ENCODE peak calls at places on chromosomes 2 and 18, in seven cellular contexts. F, Z, A, I, O, E and V are unnamed samples.

GRCh38 chr2:58541511-58541910 is 300.4 kb upstream of the FANCL start:
- DNase-seq in A (no peak), E (no peak), O (no peak), F (no peak), Z (no peak), I (no peak), V (peak)

GRCh38 chr2:161123531-161124030 is 36.6 kb upstream of the TANK start:
- DNase-seq in O (no peak), Z (no peak), F (no peak), E (peak), A (no peak), I (no peak), V (no peak)

GRCh38 chr18:13237641-13238040 is 19.1 kb downstream of the LDLRAD4 start:
- DNase-seq in Z (no peak), A (no peak), E (no peak), I (no peak), O (no peak), F (no peak), V (no peak)

GRCh38 chr2:62042944-62043343 is 137.5 kb downstream of the COMMD1 start:
- DNase-seq in A (no peak), I (peak), E (peak), Z (no peak), O (no peak), F (no peak), V (no peak)

GRCh38 chr18:75607701-75608100 is 180.2 kb upstream of the SMIM21 start:
- DNase-seq in E (no peak), Z (no peak), I (no peak), F (no peak), A (no peak), O (no peak), V (no peak)

GRCh38 chr2:7324706-7325105 is 407.5 kb downstream of the RNF144A start:
- DNase-seq in E (no peak), Z (no peak), I (no peak), A (no peak), F (no peak), O (peak), V (peak)

GRCh38 chr2:109255594-109255993 is 126.6 kb downstream of the SH3RF3 start:
- DNase-seq in Z (no peak), I (no peak), O (no peak), E (no peak), F (no peak), A (no peak), V (no peak)

GRCh38 chr2:192195548-192196418 is 1.1 kb upstream of the TMEFF2 start:
- DNase-seq in I (peak), E (peak), Z (peak), A (peak), F (no peak), O (peak), V (peak)

GRCh38 chr2:9310390-9310789 is 103.8 kb downstream of the ASAP2 start:
- DNase-seq in O (no peak), A (peak), E (peak), F (no peak), I (peak), Z (no peak), V (no peak)

GRCh38 chr2:219254590-219255219 is 987 bp upstream of the TUBA4A start:
- DNase-seq in F (no peak), Z (no peak), A (peak), O (no peak), E (no peak), I (no peak), V (no peak)

GRCh38 chr2:6986251-6986893 is 69.2 kb downstream of the RNF144A start:
- DNase-seq in I (no peak), Z (peak), O (no peak), E (no peak), F (no peak), A (peak), V (peak)

GRCh38 chr2:146852661-146853060 is 992.2 kb upstream of the ACVR2A start:
- DNase-seq in F (no peak), I (no peak), E (no peak), Z (no peak), O (no peak), A (no peak), V (no peak)

GRCh38 chr2:146572598-146572997 is 1272.2 kb upstream of the ACVR2A start:
- DNase-seq in I (peak), F (no peak), O (no peak), E (no peak), A (peak), Z (no peak), V (no peak)

GRCh38 chr2:77566582-77566981 is 44.4 kb upstream of the LRRTM4 start:
- DNase-seq in A (no peak), I (no peak), O (no peak), F (no peak), E (peak), Z (no peak), V (peak)

GRCh38 chr2:85539361-85540130 is 578 bp downstream of the MAT2A start:
- DNase-seq in Z (peak), E (peak), A (peak), F (no peak), I (peak), O (peak), V (peak)

GRCh38 chr18:58280159-58280540 is 236.1 kb downstream of the NEDD4L start:
- DNase-seq in A (no peak), I (no peak), O (no peak), Z (no peak), F (no peak), E (no peak), V (no peak)

GRCh38 chr18:59929621-59930295 is 30.0 kb downstream of the PMAIP1 start:
- DNase-seq in A (peak), O (no peak), I (peak), Z (no peak), E (no peak), F (no peak), V (no peak)

GRCh38 chr2:222398446-222398885 is 25.9 kb upstream of the SGPP2 start:
- DNase-seq in O (no peak), Z (no peak), E (no peak), I (no peak), F (no peak), A (peak), V (no peak)

GRCh38 chr18:13613591-13614317 is 112.6 kb downstream of the FAM210A start:
- DNase-seq in Z (no peak), E (no peak), I (no peak), O (no peak), A (no peak), F (no peak), V (no peak)

GRCh38 chr18:10705786-10706185 is 180.0 kb downstream of the NAPG start:
- DNase-seq in F (no peak), E (no peak), I (no peak), Z (no peak), A (no peak), O (no peak), V (no peak)

GRCh38 chr18:904135-905090 is at the start of gene ADCYAP1:
- DNase-seq in A (peak), E (no peak), F (no peak), I (no peak), Z (no peak), O (peak), V (peak)

GRCh38 chr2:86302320-86302719 is 35.1 kb downstream of the REEP1 start:
- DNase-seq in E (no peak), O (no peak), I (no peak), A (no peak), F (no peak), Z (no peak), V (no peak)

GRCh38 chr18:49911414-49911813 is 98.1 kb upstream of the ACAA2 start:
- DNase-seq in O (no peak), Z (no peak), I (no peak), E (no peak), F (no peak), A (no peak), V (peak)

GRCh38 chr2:141501743-141502142 is 629.1 kb downstream of the LRP1B start:
- DNase-seq in O (no peak), F (no peak), Z (no peak), E (no peak), I (no peak), A (no peak), V (no peak)

GRCh38 chr2:20604957-20605381 is 45.9 kb downstream of the HS1BP3 start:
- DNase-seq in O (no peak), E (no peak), I (peak), A (peak), Z (no peak), F (no peak), V (no peak)

GRCh38 chr2:156320491-156320896 is 12.0 kb downstream of the NR4A2 start:
- DNase-seq in Z (peak), O (no peak), I (peak), E (peak), A (no peak), F (no peak), V (peak)

GRCh38 chr2:88127638-88127887 is 299 bp downstream of the FABP1 start:
- DNase-seq in A (no peak), I (no peak), Z (no peak), F (no peak), E (no peak), O (no peak), V (no peak)

GRCh38 chr2:225165052-225165451 is 122.8 kb upstream of the DOCK10 start:
- DNase-seq in I (peak), A (peak), Z (no peak), E (no peak), O (no peak), F (no peak), V (no peak)

GRCh38 chr2:85009019-85009618 is 38.2 kb downstream of the KCMF1 start:
- DNase-seq in O (no peak), A (no peak), I (no peak), F (no peak), E (no peak), Z (no peak), V (peak)

GRCh38 chr2:112001136-112001764 is 53.8 kb upstream of the TMEM87B start:
- DNase-seq in A (no peak), I (no peak), F (no peak), Z (no peak), O (no peak), E (peak), V (no peak)

DNA sequence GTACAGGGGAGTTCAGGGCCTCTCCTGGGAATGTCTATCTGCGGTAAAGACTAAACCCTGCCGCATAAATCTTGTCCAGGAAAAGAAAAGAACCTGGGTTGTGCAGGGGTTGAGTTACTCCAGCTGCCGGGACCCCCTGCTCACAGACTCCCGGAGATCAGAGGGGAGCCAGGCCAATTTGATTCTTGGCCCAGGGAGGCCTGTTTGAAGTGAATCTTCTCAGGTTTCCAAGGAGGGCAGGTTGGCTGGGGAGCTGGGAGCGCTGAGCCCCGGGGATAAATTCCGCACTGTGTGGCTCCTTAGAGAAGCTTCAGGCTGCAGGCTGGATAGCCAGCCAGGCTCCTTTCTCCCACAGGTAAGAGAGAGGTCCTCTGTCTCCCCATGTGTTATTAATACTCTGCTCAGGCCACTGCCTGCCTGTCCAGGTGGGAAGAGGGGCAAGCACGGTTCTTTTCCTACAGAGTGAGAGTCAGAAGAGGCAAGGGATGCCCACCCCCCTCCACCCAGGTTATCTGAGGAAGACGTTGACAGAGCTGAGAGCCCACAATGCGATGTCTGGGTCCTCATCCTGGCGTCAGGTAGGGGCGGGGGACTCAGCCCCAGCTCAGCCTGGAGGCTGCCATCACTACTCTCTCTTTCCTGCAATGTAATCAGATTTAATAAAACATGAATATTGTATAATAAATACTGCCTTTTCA is 82.6 kb downstream of the LONRF2 start:
- DNase-seq in F (no peak), O (no peak), I (no peak), A (no peak), E (no peak), Z (no peak), V (peak)
- H2AK5ac ChIP-seq in F (no peak), O (no peak), I (no peak), A (no peak), E (no peak), Z (no peak), V (no peak)

GRCh38 chr2:3292416-3292815 is 85.2 kb downstream of the EIPR1 start:
- DNase-seq in E (no peak), Z (no peak), A (no peak), O (no peak), F (no peak), I (no peak), V (no peak)

GRCh38 chr2:3291113-3291512 is 86.5 kb downstream of the EIPR1 start:
- DNase-seq in I (no peak), Z (no peak), F (no peak), E (no peak), A (no peak), O (no peak), V (no peak)

GRCh38 chr2:3294066-3294465 is 83.6 kb downstream of the EIPR1 start:
- DNase-seq in A (no peak), F (no peak), E (no peak), I (no peak), Z (no peak), O (no peak), V (no peak)

GRCh38 chr2:3291750-3292149 is 85.9 kb downstream of the EIPR1 start:
- DNase-seq in F (no peak), A (no peak), O (no peak), E (no peak), I (no peak), Z (no peak), V (no peak)

DNA sequence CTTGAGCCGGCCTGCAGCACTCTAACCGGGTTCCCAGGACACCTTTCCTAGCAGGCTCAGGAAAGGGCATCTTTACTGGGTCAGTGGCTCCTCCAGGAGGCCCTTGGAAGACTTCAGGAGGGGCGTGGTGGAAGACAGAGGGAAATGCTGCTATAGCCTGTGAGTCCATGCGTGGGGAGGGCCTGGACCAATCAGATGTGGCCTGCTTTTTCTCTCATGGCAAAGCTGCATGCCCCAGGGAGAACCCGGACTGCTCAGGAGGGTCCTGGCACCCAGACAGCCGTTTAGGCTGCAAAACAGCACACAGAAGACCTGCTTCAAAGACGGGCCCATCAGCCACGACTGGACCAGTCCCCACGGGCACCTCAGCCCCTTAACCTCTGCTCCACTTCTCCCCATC is 84.4 kb downstream of the EIPR1 start:
- DNase-seq in E (no peak), O (peak), Z (no peak), A (no peak), F (no peak), I (no peak), V (peak)
- H2AK5ac ChIP-seq in E (no peak), O (no peak), Z (peak), A (no peak), F (no peak), I (no peak), V (no peak)

DNA sequence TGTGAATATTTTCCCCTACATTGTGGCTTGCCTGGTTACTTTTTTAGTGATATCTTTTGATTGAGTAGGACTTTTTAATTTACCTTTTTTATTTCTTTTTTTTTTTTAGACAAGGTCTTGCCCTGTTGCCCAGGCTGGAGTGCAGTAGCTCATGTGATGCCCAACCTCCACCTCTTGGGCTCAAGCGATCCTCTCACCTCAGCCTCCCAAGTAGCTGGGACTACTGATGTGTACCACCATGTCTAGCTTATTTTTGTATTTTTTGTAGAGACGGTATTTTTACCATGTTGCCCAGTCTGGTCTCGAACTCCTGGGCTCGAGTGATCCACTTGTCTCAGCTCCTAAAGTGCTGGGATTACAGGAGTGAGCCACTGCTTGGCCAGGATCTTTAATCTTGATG is 25.3 kb downstream of the EML4 start:
- DNase-seq in A (no peak), E (no peak), F (no peak), O (no peak), Z (no peak), I (no peak), V (no peak)
- H2AK5ac ChIP-seq in A (no peak), E (no peak), F (no peak), O (no peak), Z (no peak), I (peak), V (no peak)

GRCh38 chr2:171391532-171391931 is 42.3 kb downstream of the METTL8 start:
- DNase-seq in Z (no peak), O (no peak), F (no peak), A (no peak), I (no peak), E (no peak), V (peak)

GRCh38 chr2:171389780-171390179 is 44.0 kb downstream of the METTL8 start:
- DNase-seq in F (no peak), Z (no peak), O (no peak), E (no peak), A (no peak), I (no peak), V (no peak)

GRCh38 chr2:171390941-171391516 is 42.8 kb downstream of the METTL8 start:
- DNase-seq in F (no peak), A (no peak), I (peak), O (no peak), Z (no peak), E (no peak), V (no peak)

GRCh38 chr2:171393487-171393886 is 40.3 kb downstream of the METTL8 start:
- DNase-seq in F (no peak), Z (no peak), A (no peak), E (no peak), I (no peak), O (no peak), V (no peak)

DNA sequence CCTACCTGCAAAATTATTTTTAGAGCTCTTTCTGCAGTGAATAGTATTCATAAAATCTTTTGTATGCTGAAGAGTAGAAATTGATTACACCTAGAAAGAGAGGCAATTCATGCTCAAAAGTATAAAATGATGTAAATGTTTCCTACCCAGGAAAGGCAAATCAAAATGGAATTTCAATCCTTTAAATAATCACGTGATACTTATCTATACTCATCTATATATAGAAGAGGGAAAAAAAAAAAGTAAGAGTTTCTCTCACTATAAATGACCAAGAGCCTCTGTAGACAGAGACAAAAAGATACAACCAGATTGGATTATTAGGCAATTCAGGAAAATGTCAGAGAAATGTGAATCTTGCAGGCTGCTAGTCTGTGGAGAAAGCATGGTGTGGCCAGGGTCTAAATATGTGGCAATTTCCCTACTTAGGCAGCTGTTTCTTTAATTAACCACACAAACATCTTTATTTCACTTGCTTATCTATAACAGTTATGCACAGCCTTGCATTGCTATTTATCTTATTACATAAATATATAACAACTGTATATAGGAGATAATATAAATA is 39.5 kb downstream of the METTL8 start:
- DNase-seq in Z (no peak), I (no peak), E (no peak), A (no peak), F (no peak), O (no peak), V (no peak)
- H2AK5ac ChIP-seq in Z (no peak), I (no peak), E (no peak), A (no peak), F (no peak), O (no peak), V (no peak)

DNA sequence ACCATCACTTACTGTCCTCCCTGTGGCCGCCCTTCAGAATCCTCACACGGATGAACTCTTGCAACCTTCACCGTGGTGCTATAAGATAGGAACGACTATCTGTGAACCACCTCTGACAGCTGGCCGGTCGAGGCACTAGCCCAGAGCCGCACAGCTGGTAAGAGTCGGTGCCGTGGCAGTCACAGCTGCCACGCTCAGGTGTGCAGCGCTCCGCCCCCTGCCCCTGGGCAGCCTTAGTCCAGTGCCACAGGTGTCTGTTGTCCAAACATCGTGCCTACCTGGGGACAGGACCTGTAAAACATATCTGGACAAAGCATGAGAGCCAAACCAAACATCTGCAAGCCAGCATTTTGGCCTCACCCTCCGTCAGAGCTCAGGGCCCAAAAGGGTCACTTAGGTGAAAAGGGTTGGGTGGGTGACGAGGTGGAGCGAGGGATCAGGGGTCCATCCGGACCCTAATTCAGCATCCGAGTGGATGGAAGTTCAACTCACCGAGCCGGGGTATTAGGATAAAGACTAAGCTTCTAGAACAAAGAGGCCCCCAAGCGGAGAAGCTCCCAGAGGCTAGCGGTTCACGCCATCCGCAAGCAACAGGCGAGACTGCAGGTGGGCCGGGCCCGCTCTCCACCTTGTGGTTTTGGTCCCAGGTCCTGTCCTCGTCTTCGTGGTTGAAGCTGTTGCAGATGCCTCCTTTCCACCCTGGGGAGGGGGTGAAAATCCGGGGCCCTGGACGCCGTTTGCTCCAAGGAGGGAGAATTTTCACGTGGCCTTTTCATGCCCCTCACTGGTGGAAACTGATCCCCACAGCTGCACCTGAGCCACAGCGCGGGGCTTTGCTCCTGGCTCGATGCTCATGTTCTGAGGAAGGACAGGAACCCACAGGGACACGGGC is 55.1 kb upstream of the SALL3 start:
- DNase-seq in I (no peak), E (no peak), O (no peak), Z (no peak), F (no peak), A (no peak), V (no peak)
- H2AK5ac ChIP-seq in I (no peak), E (no peak), O (no peak), Z (peak), F (no peak), A (no peak), V (no peak)

GRCh38 chr2:173808676-173809075 is 156.5 kb downstream of the SP3 start:
- DNase-seq in E (no peak), A (no peak), Z (no peak), O (no peak), F (no peak), I (no peak), V (no peak)
- H2AK5ac ChIP-seq in E (no peak), A (no peak), Z (no peak), O (no peak), F (no peak), I (no peak), V (no peak)